ENCODE peak calls at places on chromosomes 2 and 18, in six cellular contexts. C is K562, Q is H1, X is HCT116, I is HepG2, R is GM12878. W is an unnamed sample.

GRCh38 chr2:238796223-238796885 is 51.5 kb upstream of the TWIST2 start:
- DNase-seq in R (no peak), I (no peak), X (no peak), C (no peak), Q (no peak), W (no peak)

GRCh38 chr2:239897596-239898235 is 127.4 kb downstream of the NDUFA10 start:
- DNase-seq in R (no peak), X (no peak), Q (no peak), C (no peak), I (no peak), W (no peak)

GRCh38 chr2:181264436-181264835 is 192.8 kb upstream of the ITGA4 start:
- DNase-seq in I (no peak), Q (no peak), X (no peak), R (no peak), C (no peak), W (no peak)

GRCh38 chr2:18119883-18120282 is 241.4 kb downstream of the KCNS3 start:
- DNase-seq in R (no peak), I (no peak), X (no peak), Q (no peak), C (no peak), W (no peak)

GRCh38 chr2:213678437-213679218 is 394.4 kb downstream of the SPAG16 start:
- DNase-seq in Q (no peak), I (no peak), C (no peak), X (no peak), R (peak; percentile 11), W (no peak)

GRCh38 chr2:219520079-219520478 is 5.8 kb downstream of the ASIC4 start:
- DNase-seq in X (no peak), I (no peak), Q (no peak), R (no peak), C (peak; percentile 62), W (no peak)

GRCh38 chr2:216274194-216274593 is 98.1 kb downstream of the MARCHF4 start:
- DNase-seq in I (no peak), R (no peak), Q (no peak), C (no peak), X (no peak), W (no peak)

GRCh38 chr2:181585732-181586131 is 71.2 kb downstream of the CERKL start:
- DNase-seq in I (no peak), R (no peak), X (no peak), C (no peak), Q (no peak), W (no peak)

GRCh38 chr2:158486970-158487325 is 30.2 kb downstream of the PKP4 start:
- DNase-seq in R (no peak), I (no peak), Q (no peak), C (peak; percentile 45), X (no peak), W (no peak)

GRCh38 chr2:28367667-28368416 is 24.8 kb upstream of the FOSL2 start:
- DNase-seq in I (no peak), Q (no peak), R (no peak), X (no peak), C (no peak), W (no peak)

GRCh38 chr2:210956101-210956500 is 399.7 kb downstream of the CPS1 start:
- DNase-seq in C (no peak), X (no peak), I (no peak), Q (no peak), R (no peak), W (no peak)

GRCh38 chr18:79898952-79899608 is 52.4 kb downstream of the SLC66A2 start:
- DNase-seq in Q (no peak), X (no peak), C (no peak), I (no peak), R (no peak), W (no peak)
- H3K9me3 ChIP-seq in Q (peaks cover 80% of the 10 kb centered on the region), X (peaks cover 15% of the 10 kb centered on the region), C (peaks cover 2% of the 10 kb centered on the region), I (peaks cover 35% of the 10 kb centered on the region), R (peaks cover 8% of the 10 kb centered on the region), W (peaks cover 46% of the 10 kb centered on the region)

DNA sequence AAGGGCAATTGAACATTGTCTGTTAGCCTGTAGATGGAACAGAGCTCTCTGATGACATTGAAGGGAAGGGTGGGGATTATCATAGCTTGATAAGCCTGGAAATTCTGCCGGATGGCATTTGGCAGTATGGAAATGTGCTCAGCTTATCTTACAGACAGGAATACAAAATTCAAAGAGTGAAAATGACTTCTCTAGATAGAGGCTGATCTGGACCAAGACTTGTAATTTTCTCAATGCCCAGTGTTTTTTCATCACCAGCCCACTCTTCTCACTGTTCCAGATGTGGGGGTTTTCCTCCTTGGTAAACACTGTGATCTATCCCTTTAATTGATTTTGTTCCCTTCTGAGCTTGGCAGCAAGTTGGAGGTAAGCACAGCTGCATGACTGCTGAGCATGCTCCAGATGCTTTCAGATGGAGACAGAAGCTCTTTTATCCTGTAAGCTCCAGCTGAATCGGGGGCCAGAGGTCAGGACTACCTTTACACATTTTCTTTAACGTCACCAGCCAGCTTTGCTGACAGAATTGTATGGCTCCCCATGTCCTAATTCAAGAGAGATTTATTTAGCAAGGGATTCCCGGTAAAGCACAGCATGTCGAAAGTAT is 287.4 kb upstream of the TCF4 start:
- DNase-seq in I (no peak), C (no peak), R (no peak), X (no peak), Q (no peak), W (no peak)
- H3K4me1 ChIP-seq in I (no peaks in the 10 kb centered on the region), C (no peaks in the 10 kb centered on the region), R (no peaks in the 10 kb centered on the region), X (no peaks in the 10 kb centered on the region), Q (no peaks in the 10 kb centered on the region), W (no peaks in the 10 kb centered on the region)

GRCh38 chr18:57901819-57902600 is 98.9 kb upstream of the ATP8B1 start:
- DNase-seq in I (peak; percentile 63), Q (no peak), R (no peak), C (no peak), X (no peak), W (no peak)
- TF ChIP-seq ZNF274 in I (no peak), Q (no peak), R (no peak), C (no peak), X (no peak), W (no peak)

GRCh38 chr2:170917219-170917851 is 11.7 kb upstream of the GORASP2 start:
- DNase-seq in R (no peak), C (peak; percentile 17), X (no peak), Q (no peak), I (no peak), W (no peak)
- H3K9me3 ChIP-seq in R (peaks cover 11% of the 10 kb centered on the region), C (peaks cover 20% of the 10 kb centered on the region), X (peaks cover 12% of the 10 kb centered on the region), Q (peaks cover 13% of the 10 kb centered on the region), I (peaks cover 23% of the 10 kb centered on the region), W (peaks cover 53% of the 10 kb centered on the region)

DNA sequence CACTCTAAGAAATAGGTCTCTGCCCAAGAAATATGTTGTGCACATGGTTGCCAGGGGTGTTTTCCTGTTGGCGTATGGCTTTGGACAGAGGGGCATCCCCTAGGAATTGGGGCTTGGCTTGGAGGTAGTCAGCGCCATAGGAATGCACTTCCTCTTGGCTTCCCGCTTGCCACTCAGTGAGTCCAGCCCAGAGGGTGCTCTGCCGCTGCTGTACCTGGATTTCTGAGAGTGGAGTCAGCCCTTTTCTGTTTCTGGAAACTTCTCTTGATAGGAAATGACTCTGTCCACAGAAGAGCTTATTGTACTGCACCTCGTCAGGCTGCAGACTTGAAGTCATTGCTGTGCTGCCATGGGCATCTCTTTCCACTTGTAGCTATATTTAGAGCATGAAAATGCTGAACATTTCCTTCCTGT is 116.7 kb upstream of the MGAT5 start:
- DNase-seq in Q (no peak), C (no peak), R (no peak), X (no peak), I (no peak), W (no peak)
- H3K4me1 ChIP-seq in Q (peaks cover 31% of the 10 kb centered on the region), C (peaks cover 13% of the 10 kb centered on the region), R (peaks cover 20% of the 10 kb centered on the region), X (peaks cover 22% of the 10 kb centered on the region), I (peaks cover 26% of the 10 kb centered on the region), W (peaks cover 7% of the 10 kb centered on the region)

GRCh38 chr2:75892490-75892889 is 181.8 kb upstream of the GCFC2 start:
- DNase-seq in X (no peak), I (no peak), R (no peak), Q (no peak), C (no peak), W (no peak)
- TF ChIP-seq ZNF274 in X (no peak), I (no peak), R (no peak), Q (no peak), C (no peak), W (no peak)

DNA sequence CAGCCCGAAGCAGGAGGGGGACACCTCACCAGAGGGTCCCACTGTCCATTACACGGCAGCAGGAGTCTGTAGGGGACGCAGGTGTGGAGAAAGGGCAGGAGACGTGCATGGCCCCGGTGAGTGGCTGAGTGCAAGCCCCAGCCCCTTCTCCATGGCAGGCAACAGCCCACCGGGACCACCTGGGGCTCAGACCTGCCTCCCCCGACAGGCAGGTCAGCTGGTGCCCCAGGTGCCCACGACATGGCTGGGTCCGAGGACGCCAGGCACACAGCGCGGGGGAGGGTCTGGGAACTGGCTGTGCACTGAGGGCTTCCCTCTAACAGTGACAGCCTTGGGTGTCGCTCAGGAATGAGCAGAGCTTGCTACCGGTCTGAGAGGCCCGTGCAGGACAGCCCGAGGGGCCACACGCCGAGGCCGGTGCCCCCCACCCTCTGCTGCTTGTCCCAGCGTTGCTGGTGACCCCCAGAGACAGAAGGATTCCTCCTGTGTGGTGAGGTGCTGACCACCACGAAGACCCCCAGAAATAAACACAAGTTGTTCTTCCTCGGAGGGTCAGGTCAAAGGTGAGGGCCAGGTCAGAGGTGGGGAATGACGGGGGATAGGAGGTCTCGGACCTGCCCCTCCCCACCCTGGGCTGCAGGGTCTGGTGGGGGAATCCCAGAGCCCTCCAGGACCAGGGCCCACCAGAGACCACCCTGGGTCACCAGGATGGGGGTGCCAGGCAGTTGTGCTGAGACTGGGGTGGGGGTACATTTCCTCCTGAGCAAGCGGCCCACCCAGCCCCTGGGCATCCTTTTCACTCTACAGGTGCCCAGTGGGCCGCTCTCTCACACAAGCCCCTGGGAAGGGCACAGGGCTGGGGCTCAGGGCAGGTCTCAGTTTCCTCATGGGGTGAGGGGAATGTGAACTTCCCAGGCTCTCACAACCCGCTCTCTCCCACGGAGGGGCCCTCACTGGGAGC is 50.6 kb downstream of the SLC66A2 start:
- DNase-seq in I (no peak), X (no peak), R (no peak), Q (no peak), C (no peak), W (no peak)
- H3K9me3 ChIP-seq in I (peaks cover 20% of the 10 kb centered on the region), X (peaks cover 15% of the 10 kb centered on the region), R (peaks cover 7% of the 10 kb centered on the region), Q (peaks cover 79% of the 10 kb centered on the region), C (peaks cover 2% of the 10 kb centered on the region), W (peaks cover 33% of the 10 kb centered on the region)

GRCh38 chr2:223957092-223957851 is at the start of gene MRPL44:
- DNase-seq in C (peak; percentile 93), X (peak; percentile 89), R (peak; percentile 76), Q (peak; percentile 75), I (peak; percentile 88), W (peak; percentile 94)
- H3K4me1 ChIP-seq in C (peaks cover 6% of the 10 kb centered on the region), X (peaks cover 15% of the 10 kb centered on the region), R (peaks cover 24% of the 10 kb centered on the region), Q (peaks cover 7% of the 10 kb centered on the region), I (peaks cover 58% of the 10 kb centered on the region), W (no peaks in the 10 kb centered on the region)

GRCh38 chr18:58953627-58954026 is 89.0 kb downstream of the ZNF532 start:
- DNase-seq in C (no peak), Q (no peak), R (no peak), X (no peak), I (peak; percentile 16), W (no peak)
- TF ChIP-seq ZNF274 in C (no peak), Q (no peak), R (no peak), X (no peak), I (no peak), W (no peak)

DNA sequence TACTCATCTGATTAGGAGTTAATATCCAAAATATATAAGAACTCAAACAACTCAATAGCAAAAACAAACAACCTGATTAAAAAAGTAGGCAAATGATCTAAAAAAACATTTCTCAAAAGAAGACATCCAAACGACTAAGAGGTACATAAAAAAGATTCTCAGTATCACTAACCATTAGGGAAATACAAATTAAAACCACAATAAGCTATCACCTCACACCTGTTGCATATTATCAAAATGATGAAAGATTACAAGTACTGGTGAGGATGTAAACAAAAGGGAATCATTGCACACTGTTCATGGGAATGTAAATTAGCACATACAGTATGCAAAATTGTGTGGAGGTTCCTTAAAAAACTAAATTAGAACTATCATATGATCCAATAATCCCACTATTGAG is 865.5 kb downstream of the TMEM182 start:
- DNase-seq in Q (no peak), C (no peak), X (no peak), R (no peak), I (no peak), W (no peak)
- H3K9me3 ChIP-seq in Q (no peaks in the 10 kb centered on the region), C (no peaks in the 10 kb centered on the region), X (peaks cover 21% of the 10 kb centered on the region), R (no peaks in the 10 kb centered on the region), I (peaks cover 82% of the 10 kb centered on the region), W (peaks cover 6% of the 10 kb centered on the region)